ENCODE peak calls at places on chromosomes 6 and 20, in five cellular contexts. One of them, this sample, is unnamed.

GRCh38 chr6:166598441-166599138 is 12.1 kb upstream of the RAMACL start:
- DNase-seq in activated CD8-positive, alpha-beta T cell treated with anti-CD3 and anti-CD28 coated beads for 36 hours: no peak
- DNase-seq in mesothelial cell of epicardium: no peak
- DNase-seq in CD4-positive, alpha-beta T cell: no peak
- DNase-seq in WTC11: no peak
- DNase-seq in this sample: no peak

GRCh38 chr6:169783971-169784930 is 32.8 kb downstream of the ERMARD start:
- DNase-seq in CD4-positive, alpha-beta T cell: no peak
- DNase-seq in WTC11: no peak
- DNase-seq in mesothelial cell of epicardium: no peak
- DNase-seq in activated CD8-positive, alpha-beta T cell treated with anti-CD3 and anti-CD28 coated beads for 36 hours: no peak
- DNase-seq in this sample: no peak

GRCh38 chr6:126210398-126211075 is 129.4 kb upstream of the CENPW start:
- DNase-seq in mesothelial cell of epicardium: no peak
- DNase-seq in activated CD8-positive, alpha-beta T cell treated with anti-CD3 and anti-CD28 coated beads for 36 hours: no peak
- DNase-seq in WTC11: no peak
- DNase-seq in CD4-positive, alpha-beta T cell: no peak
- DNase-seq in this sample: no peak

GRCh38 chr20:5947276-5947675 is 3.1 kb downstream of the TRMT6 start:
- DNase-seq in CD4-positive, alpha-beta T cell: no peak
- DNase-seq in WTC11: no peak
- DNase-seq in activated CD8-positive, alpha-beta T cell treated with anti-CD3 and anti-CD28 coated beads for 36 hours: peak; percentile 66
- DNase-seq in mesothelial cell of epicardium: no peak
- DNase-seq in this sample: no peak

GRCh38 chr6:128335963-128336362 is 184.4 kb downstream of the PTPRK start:
- DNase-seq in CD4-positive, alpha-beta T cell: no peak
- DNase-seq in mesothelial cell of epicardium: no peak
- DNase-seq in WTC11: no peak
- DNase-seq in activated CD8-positive, alpha-beta T cell treated with anti-CD3 and anti-CD28 coated beads for 36 hours: no peak
- DNase-seq in this sample: no peak

GRCh38 chr6:12342664-12343063 is 52.5 kb downstream of the EDN1 start:
- DNase-seq in CD4-positive, alpha-beta T cell: no peak
- DNase-seq in WTC11: no peak
- DNase-seq in activated CD8-positive, alpha-beta T cell treated with anti-CD3 and anti-CD28 coated beads for 36 hours: no peak
- DNase-seq in mesothelial cell of epicardium: no peak
- DNase-seq in this sample: no peak

GRCh38 chr6:16318538-16318937 is 80.2 kb downstream of the GMPR start:
- DNase-seq in mesothelial cell of epicardium: no peak
- DNase-seq in WTC11: no peak
- DNase-seq in activated CD8-positive, alpha-beta T cell treated with anti-CD3 and anti-CD28 coated beads for 36 hours: peak; percentile 51
- DNase-seq in CD4-positive, alpha-beta T cell: no peak
- DNase-seq in this sample: no peak

GRCh38 chr20:24743641-24744040 is 205.4 kb upstream of the CST7 start:
- DNase-seq in WTC11: no peak
- DNase-seq in activated CD8-positive, alpha-beta T cell treated with anti-CD3 and anti-CD28 coated beads for 36 hours: no peak
- DNase-seq in CD4-positive, alpha-beta T cell: no peak
- DNase-seq in mesothelial cell of epicardium: no peak
- DNase-seq in this sample: no peak

GRCh38 chr6:123276439-123277045 is 280.5 kb downstream of the CLVS2 start:
- DNase-seq in CD4-positive, alpha-beta T cell: no peak
- DNase-seq in WTC11: no peak
- DNase-seq in mesothelial cell of epicardium: no peak
- DNase-seq in activated CD8-positive, alpha-beta T cell treated with anti-CD3 and anti-CD28 coated beads for 36 hours: no peak
- DNase-seq in this sample: no peak

GRCh38 chr6:163122365-163122764 is 292.2 kb upstream of the QKI start:
- DNase-seq in activated CD8-positive, alpha-beta T cell treated with anti-CD3 and anti-CD28 coated beads for 36 hours: no peak
- DNase-seq in WTC11: no peak
- DNase-seq in CD4-positive, alpha-beta T cell: no peak
- DNase-seq in mesothelial cell of epicardium: no peak
- DNase-seq in this sample: no peak

GRCh38 chr20:22472386-22472785 is 112.0 kb downstream of the FOXA2 start:
- DNase-seq in activated CD8-positive, alpha-beta T cell treated with anti-CD3 and anti-CD28 coated beads for 36 hours: no peak
- DNase-seq in WTC11: peak; percentile 33
- DNase-seq in CD4-positive, alpha-beta T cell: no peak
- DNase-seq in mesothelial cell of epicardium: no peak
- DNase-seq in this sample: no peak

DNA sequence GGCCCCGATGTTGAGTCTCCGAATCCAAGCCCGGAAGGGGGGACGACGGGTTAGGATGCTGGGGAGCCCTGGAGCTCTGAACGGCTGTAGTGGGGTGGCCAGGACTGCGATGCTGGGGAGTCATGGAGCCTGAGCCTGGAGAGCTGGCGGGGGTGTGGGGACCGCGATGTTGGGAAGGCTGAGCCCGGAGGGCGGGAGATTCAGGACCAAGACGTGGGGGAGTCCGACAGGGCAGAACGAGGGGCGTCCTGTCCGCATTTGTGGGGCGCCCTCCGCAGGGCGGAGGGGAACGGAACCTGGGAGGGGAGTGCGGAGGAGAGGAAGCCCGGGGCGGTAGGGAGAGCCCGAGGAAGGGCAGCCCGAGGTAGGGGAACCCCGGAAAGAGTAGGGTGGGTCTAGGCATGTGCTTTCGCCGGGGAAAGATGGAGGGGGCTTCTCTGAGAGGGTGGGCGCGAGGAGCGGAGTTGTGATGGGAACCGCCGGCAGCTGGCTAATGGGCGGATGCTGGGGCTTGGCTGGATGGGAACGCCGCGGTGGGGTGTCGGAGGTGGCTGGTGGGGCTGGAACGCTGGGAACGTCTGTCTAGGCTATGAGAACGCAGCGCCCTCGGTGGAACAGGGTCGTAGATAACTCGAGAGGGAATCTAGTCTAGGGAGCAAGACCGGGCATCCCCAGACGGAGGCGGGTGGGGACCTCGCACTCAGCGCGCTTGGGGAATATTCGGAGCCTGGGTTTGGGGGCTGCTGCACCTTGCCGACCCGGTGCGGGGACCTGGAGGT is 681 bp downstream of the PAQR8 start:
- DNase-seq in WTC11: peak; percentile 67
- DNase-seq in mesothelial cell of epicardium: peak; percentile 45
- DNase-seq in CD4-positive, alpha-beta T cell: peak; percentile 27
- DNase-seq in activated CD8-positive, alpha-beta T cell treated with anti-CD3 and anti-CD28 coated beads for 36 hours: peak; percentile 63
- DNase-seq in this sample: peak; percentile 68
- TF ChIP-seq CTCF in WTC11: no peak
- TF ChIP-seq CTCF in mesothelial cell of epicardium: no peak
- TF ChIP-seq CTCF in CD4-positive, alpha-beta T cell: peak; percentile 32
- TF ChIP-seq CTCF in activated CD8-positive, alpha-beta T cell treated with anti-CD3 and anti-CD28 coated beads for 36 hours: no peak
- TF ChIP-seq CTCF in this sample: peak; percentile 69

GRCh38 chr6:5765141-5765760 is 241.5 kb downstream of the NRN1 start:
- DNase-seq in mesothelial cell of epicardium: no peak
- DNase-seq in WTC11: no peak
- DNase-seq in activated CD8-positive, alpha-beta T cell treated with anti-CD3 and anti-CD28 coated beads for 36 hours: no peak
- DNase-seq in CD4-positive, alpha-beta T cell: no peak
- DNase-seq in this sample: no peak
- TF ChIP-seq CTCF in mesothelial cell of epicardium: no peak
- TF ChIP-seq CTCF in WTC11: no peak
- TF ChIP-seq CTCF in activated CD8-positive, alpha-beta T cell treated with anti-CD3 and anti-CD28 coated beads for 36 hours: no peak
- TF ChIP-seq CTCF in CD4-positive, alpha-beta T cell: no peak
- TF ChIP-seq CTCF in this sample: no peak

DNA sequence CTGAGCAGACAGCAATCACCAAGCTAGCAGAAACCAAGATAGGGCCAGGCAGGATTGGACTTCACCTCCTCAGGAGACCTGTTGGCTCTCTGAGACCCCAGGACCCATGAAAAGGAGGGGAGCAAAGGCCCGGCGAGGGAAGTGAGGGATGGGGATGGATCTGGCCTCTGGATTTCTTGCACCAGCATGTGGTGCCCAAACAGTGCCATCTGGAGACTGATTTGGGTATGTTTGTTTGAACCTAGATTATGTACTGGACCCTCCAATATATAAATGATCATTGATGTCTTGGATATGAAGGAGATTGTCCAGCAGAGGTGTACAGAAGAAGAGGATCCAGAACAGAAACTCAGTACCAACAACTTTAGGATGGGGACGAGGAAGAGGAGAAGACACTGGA is 83.4 kb upstream of the LY86 start:
- DNase-seq in activated CD8-positive, alpha-beta T cell treated with anti-CD3 and anti-CD28 coated beads for 36 hours: no peak
- DNase-seq in mesothelial cell of epicardium: no peak
- DNase-seq in WTC11: no peak
- DNase-seq in CD4-positive, alpha-beta T cell: no peak
- DNase-seq in this sample: no peak
- TF ChIP-seq CTCF in activated CD8-positive, alpha-beta T cell treated with anti-CD3 and anti-CD28 coated beads for 36 hours: no peak
- TF ChIP-seq CTCF in mesothelial cell of epicardium: no peak
- TF ChIP-seq CTCF in WTC11: no peak
- TF ChIP-seq CTCF in CD4-positive, alpha-beta T cell: no peak
- TF ChIP-seq CTCF in this sample: no peak

GRCh38 chr6:42879372-42880239 is at the start of gene RPL7L1:
- DNase-seq in activated CD8-positive, alpha-beta T cell treated with anti-CD3 and anti-CD28 coated beads for 36 hours: peak; percentile 87
- DNase-seq in mesothelial cell of epicardium: peak; percentile 75
- DNase-seq in CD4-positive, alpha-beta T cell: peak; percentile 84
- DNase-seq in WTC11: peak; percentile 70
- DNase-seq in this sample: peak; percentile 78
- TF ChIP-seq CTCF in activated CD8-positive, alpha-beta T cell treated with anti-CD3 and anti-CD28 coated beads for 36 hours: no peak
- TF ChIP-seq CTCF in mesothelial cell of epicardium: peak; percentile 19
- TF ChIP-seq CTCF in CD4-positive, alpha-beta T cell: no peak
- TF ChIP-seq CTCF in WTC11: no peak
- TF ChIP-seq CTCF in this sample: no peak

DNA sequence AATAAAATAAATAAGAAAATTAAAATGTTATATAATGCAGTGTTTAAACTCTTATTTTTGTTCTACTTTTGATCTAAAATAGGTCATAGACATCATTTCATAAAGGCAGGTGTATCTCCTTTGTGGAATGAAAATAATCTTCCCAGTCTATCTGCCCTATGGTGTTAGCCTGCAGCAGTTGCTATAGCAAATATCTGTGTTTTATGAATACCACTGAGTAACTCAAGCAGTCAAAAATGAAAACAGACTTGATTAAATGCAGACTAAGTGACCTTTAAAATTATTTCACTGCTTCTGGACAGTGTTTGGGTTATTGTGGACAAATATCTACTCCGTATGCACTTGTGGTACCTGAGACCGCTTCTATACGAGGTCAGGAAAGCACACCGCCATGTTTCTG is 11.8 kb downstream of the HTR1B start:
- DNase-seq in CD4-positive, alpha-beta T cell: no peak
- DNase-seq in activated CD8-positive, alpha-beta T cell treated with anti-CD3 and anti-CD28 coated beads for 36 hours: no peak
- DNase-seq in WTC11: no peak
- DNase-seq in mesothelial cell of epicardium: no peak
- DNase-seq in this sample: no peak
- TF ChIP-seq CTCF in CD4-positive, alpha-beta T cell: no peak
- TF ChIP-seq CTCF in activated CD8-positive, alpha-beta T cell treated with anti-CD3 and anti-CD28 coated beads for 36 hours: no peak
- TF ChIP-seq CTCF in WTC11: no peak
- TF ChIP-seq CTCF in mesothelial cell of epicardium: no peak
- TF ChIP-seq CTCF in this sample: no peak

GRCh38 chr6:30447237-30447636 is 42.1 kb upstream of the HLA-E start:
- DNase-seq in mesothelial cell of epicardium: no peak
- DNase-seq in CD4-positive, alpha-beta T cell: no peak
- DNase-seq in WTC11: peak; percentile 75
- DNase-seq in activated CD8-positive, alpha-beta T cell treated with anti-CD3 and anti-CD28 coated beads for 36 hours: no peak
- DNase-seq in this sample: no peak
- TF ChIP-seq CTCF in mesothelial cell of epicardium: no peak
- TF ChIP-seq CTCF in CD4-positive, alpha-beta T cell: no peak
- TF ChIP-seq CTCF in WTC11: peak; percentile 46
- TF ChIP-seq CTCF in activated CD8-positive, alpha-beta T cell treated with anti-CD3 and anti-CD28 coated beads for 36 hours: no peak
- TF ChIP-seq CTCF in this sample: no peak

GRCh38 chr6:44493132-44493531 is 105.6 kb downstream of the CDC5L start:
- DNase-seq in WTC11: no peak
- DNase-seq in activated CD8-positive, alpha-beta T cell treated with anti-CD3 and anti-CD28 coated beads for 36 hours: no peak
- DNase-seq in CD4-positive, alpha-beta T cell: no peak
- DNase-seq in mesothelial cell of epicardium: no peak
- DNase-seq in this sample: no peak

GRCh38 chr6:44493593-44493992 is 106.1 kb downstream of the CDC5L start:
- DNase-seq in CD4-positive, alpha-beta T cell: no peak
- DNase-seq in activated CD8-positive, alpha-beta T cell treated with anti-CD3 and anti-CD28 coated beads for 36 hours: no peak
- DNase-seq in mesothelial cell of epicardium: no peak
- DNase-seq in WTC11: no peak
- DNase-seq in this sample: no peak

GRCh38 chr6:44495036-44495901 is 107.8 kb downstream of the CDC5L start:
- DNase-seq in CD4-positive, alpha-beta T cell: no peak
- DNase-seq in WTC11: no peak
- DNase-seq in mesothelial cell of epicardium: peak; percentile 36
- DNase-seq in activated CD8-positive, alpha-beta T cell treated with anti-CD3 and anti-CD28 coated beads for 36 hours: no peak
- DNase-seq in this sample: no peak

GRCh38 chr6:44496705-44497369 is 109.3 kb downstream of the CDC5L start:
- DNase-seq in mesothelial cell of epicardium: peak; percentile 5
- DNase-seq in activated CD8-positive, alpha-beta T cell treated with anti-CD3 and anti-CD28 coated beads for 36 hours: no peak
- DNase-seq in CD4-positive, alpha-beta T cell: no peak
- DNase-seq in WTC11: no peak
- DNase-seq in this sample: no peak

DNA sequence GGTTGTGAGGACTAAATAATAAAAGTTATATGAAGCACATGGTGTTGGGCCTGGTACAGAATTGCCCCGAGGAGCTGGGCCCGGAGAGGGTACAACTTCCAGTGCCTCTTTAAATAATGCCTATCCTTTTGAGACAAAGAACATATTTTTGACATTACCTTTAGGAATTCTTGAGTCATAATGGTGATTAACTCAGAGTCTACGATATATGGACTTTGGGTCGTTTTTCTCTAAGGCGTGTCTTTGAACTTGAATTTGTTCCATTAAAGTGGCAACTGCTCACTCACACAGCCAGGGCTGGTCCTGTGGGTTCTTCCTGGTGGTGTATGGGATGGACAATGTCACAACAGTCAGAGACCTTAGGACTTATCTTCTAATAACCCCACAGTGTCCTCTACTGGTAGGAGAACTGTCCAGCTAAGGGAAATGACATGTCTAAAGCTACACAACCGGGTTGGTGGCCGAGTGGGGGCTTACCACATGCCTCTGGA is 106.5 kb downstream of the CDC5L start:
- DNase-seq in activated CD8-positive, alpha-beta T cell treated with anti-CD3 and anti-CD28 coated beads for 36 hours: no peak
- DNase-seq in CD4-positive, alpha-beta T cell: no peak
- DNase-seq in mesothelial cell of epicardium: no peak
- DNase-seq in WTC11: no peak
- DNase-seq in this sample: no peak
- TF ChIP-seq CTCF in activated CD8-positive, alpha-beta T cell treated with anti-CD3 and anti-CD28 coated beads for 36 hours: no peak
- TF ChIP-seq CTCF in CD4-positive, alpha-beta T cell: no peak
- TF ChIP-seq CTCF in mesothelial cell of epicardium: no peak
- TF ChIP-seq CTCF in WTC11: no peak
- TF ChIP-seq CTCF in this sample: no peak

DNA sequence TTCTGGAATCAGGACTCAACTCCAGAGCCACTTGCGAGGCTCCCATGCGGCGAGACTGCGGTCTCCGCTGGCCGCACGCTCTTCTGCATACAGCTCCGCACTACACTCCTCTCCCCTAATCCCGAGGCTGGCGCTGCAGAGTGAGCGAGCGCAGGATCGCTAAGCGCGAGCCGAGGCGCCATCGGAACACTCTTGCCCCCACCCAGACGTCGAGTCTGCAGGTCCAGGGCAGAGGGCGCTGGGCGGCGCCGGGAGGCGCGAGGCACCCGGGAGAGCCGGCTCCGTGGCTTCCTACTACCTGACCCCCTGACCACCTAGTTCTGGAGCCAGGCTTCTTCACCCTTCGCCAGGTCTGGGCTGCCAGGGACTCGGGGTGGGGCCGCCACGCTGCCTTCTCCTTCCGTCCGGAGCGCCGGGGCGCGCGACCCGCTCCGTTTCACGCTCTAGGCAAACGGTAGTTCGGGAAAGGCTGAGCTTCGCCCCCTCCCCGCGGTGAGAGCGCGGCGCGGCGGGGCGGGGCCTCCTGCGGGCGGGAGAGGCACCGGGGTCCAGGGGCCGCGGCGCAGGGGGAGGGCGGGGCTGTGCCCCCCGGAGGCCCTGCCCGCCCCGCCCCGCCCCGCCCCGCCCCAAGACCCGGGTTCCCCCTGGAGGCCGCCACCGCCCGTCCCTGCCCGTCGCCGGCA is 5.4 kb upstream of the TUBB2A start:
- DNase-seq in activated CD8-positive, alpha-beta T cell treated with anti-CD3 and anti-CD28 coated beads for 36 hours: peak; percentile 70
- DNase-seq in mesothelial cell of epicardium: peak; percentile 75
- DNase-seq in WTC11: peak; percentile 76
- DNase-seq in CD4-positive, alpha-beta T cell: peak; percentile 40
- DNase-seq in this sample: peak; percentile 92
- TF ChIP-seq CTCF in activated CD8-positive, alpha-beta T cell treated with anti-CD3 and anti-CD28 coated beads for 36 hours: no peak
- TF ChIP-seq CTCF in mesothelial cell of epicardium: no peak
- TF ChIP-seq CTCF in WTC11: no peak
- TF ChIP-seq CTCF in CD4-positive, alpha-beta T cell: no peak
- TF ChIP-seq CTCF in this sample: peak; percentile 22